ENCODE peak calls at places on chromosomes 3 and 15, in ten cellular contexts. Z is caudate nucleus; V is anterior cingulate cortex; W is stimulated activated CD8-positive, alpha-beta memory T cell treated with anti-CD3 and anti-CD28 coated beads, Interleukin-15, amount 100 ng/mL, for 24 hours; F is stimulated activated CD4-positive, alpha-beta T cell treated with anti-CD3 and anti-CD28 coated beads, Interleukin-4, amount 100 ng/mL, for 4 hours; C is NCI-H510A treated with DMSO at 0.1 percent for 48 hours; K is mesothelial cell of epicardium; Y is activated CD8-positive, alpha-beta T cell treated with anti-CD3 and anti-CD28 coated beads for 36 hours; B is GM04504; D is fibroblast of gingiva. G is an unnamed sample.

GRCh38 chr3:5022966-5023776 is 43.9 kb downstream of the BHLHE40 start:
- DNase-seq in Z (no peak), V (no peak), W (no peak), F (no peak), C (no peak), K (no peak), Y (peak), B (peak), D (peak), G (no peak)

GRCh38 chr3:44862221-44862637 is 517 bp downstream of the TMEM42 start:
- DNase-seq in Z (no peak), V (no peak), W (peak), F (no peak), C (no peak), K (no peak), Y (peak), B (peak), D (no peak), G (peak)

GRCh38 chr3:125401402-125401801 is 26.3 kb upstream of the ZNF148 start:
- DNase-seq in Z (no peak), V (no peak), W (no peak), F (no peak), C (no peak), K (no peak), Y (no peak), B (peak), D (no peak), G (no peak)

GRCh38 chr3:127666684-127667083 is 6.1 kb upstream of the ABTB1 start:
- DNase-seq in Z (no peak), V (no peak), W (no peak), F (no peak), C (no peak), K (no peak), Y (no peak), B (no peak), D (no peak), G (no peak)

GRCh38 chr3:170749185-170749584 is 120.8 kb downstream of the RPL22L1 start:
- DNase-seq in Z (no peak), V (no peak), W (no peak), F (no peak), C (no peak), K (no peak), Y (no peak), B (no peak), D (no peak), G (no peak)

GRCh38 chr3:120931593-120931992 is 23.6 kb downstream of the STXBP5L start:
- DNase-seq in Z (no peak), V (no peak), W (no peak), F (no peak), C (no peak), K (no peak), Y (no peak), B (no peak), D (no peak), G (no peak)

GRCh38 chr15:92123848-92124631 is 269.6 kb upstream of the ST8SIA2 start:
- DNase-seq in Z (no peak), V (peak), W (no peak), F (no peak), C (no peak), K (no peak), Y (no peak), B (no peak), D (no peak), G (no peak)

GRCh38 chr15:101126618-101127502 is 125.0 kb downstream of the CHSY1 start:
- DNase-seq in Z (no peak), V (no peak), W (no peak), F (peak), C (no peak), K (no peak), Y (peak), B (no peak), D (peak), G (no peak)

GRCh38 chr3:101379695-101380376 is 59.5 kb upstream of the IMPG2 start:
- DNase-seq in Z (no peak), V (no peak), W (no peak), F (no peak), C (no peak), K (no peak), Y (no peak), B (no peak), D (no peak), G (peak)

GRCh38 chr15:52491460-52491859 is 37.2 kb downstream of the MYO5A start:
- DNase-seq in Z (no peak), V (no peak), W (no peak), F (no peak), C (no peak), K (no peak), Y (no peak), B (peak), D (peak), G (no peak)

GRCh38 chr3:165753560-165753959 is 83.7 kb downstream of the BCHE start:
- DNase-seq in Z (no peak), V (no peak), W (no peak), F (no peak), C (no peak), K (no peak), Y (no peak), B (no peak), D (no peak), G (no peak)

GRCh38 chr3:119420196-119420595 is 43.2 kb downstream of the TMEM39A start:
- DNase-seq in Z (no peak), V (no peak), W (no peak), F (no peak), C (no peak), K (no peak), Y (no peak), B (no peak), D (no peak), G (no peak)

GRCh38 chr3:97882975-97883598 is 61.3 kb downstream of the CRYBG3 start:
- DNase-seq in Z (no peak), V (no peak), W (no peak), F (no peak), C (no peak), K (no peak), Y (peak), B (no peak), D (peak), G (no peak)

GRCh38 chr3:48881006-48881405 is 17.7 kb downstream of the SLC25A20 start:
- DNase-seq in Z (no peak), V (no peak), W (no peak), F (no peak), C (no peak), K (no peak), Y (no peak), B (no peak), D (no peak), G (no peak)

GRCh38 chr15:59313703-59314332 is 58.9 kb downstream of the MYO1E start:
- DNase-seq in Z (no peak), V (peak), W (no peak), F (no peak), C (peak), K (peak), Y (no peak), B (no peak), D (no peak), G (no peak)

GRCh38 chr3:32177702-32178198 is 60.7 kb upstream of the CMTM8 start:
- DNase-seq in Z (no peak), V (no peak), W (no peak), F (peak), C (peak), K (no peak), Y (peak), B (no peak), D (peak), G (no peak)

GRCh38 chr3:123229145-123229544 is 27.4 kb downstream of the SEC22A start:
- DNase-seq in Z (no peak), V (no peak), W (no peak), F (no peak), C (no peak), K (no peak), Y (no peak), B (no peak), D (no peak), G (no peak)

GRCh38 chr15:82105458-82106205 is 59.8 kb upstream of the MEX3B start:
- DNase-seq in Z (no peak), V (no peak), W (no peak), F (no peak), C (peak), K (no peak), Y (no peak), B (no peak), D (peak), G (no peak)

GRCh38 chr15:55587321-55588069 is 650 bp downstream of the PYGO1 start:
- DNase-seq in Z (peak), V (no peak), W (peak), F (peak), C (peak), K (peak), Y (no peak), B (peak), D (peak), G (no peak)

GRCh38 chr3:24360946-24361345 is 133.7 kb downstream of the THRB start:
- DNase-seq in Z (no peak), V (no peak), W (no peak), F (no peak), C (no peak), K (no peak), Y (no peak), B (no peak), D (no peak), G (no peak)

GRCh38 chr3:196989721-196990262 is 21.2 kb upstream of the PIGZ start:
- DNase-seq in Z (no peak), V (no peak), W (no peak), F (no peak), C (peak), K (no peak), Y (no peak), B (no peak), D (no peak), G (no peak)

GRCh38 chr15:61195116-61196002 is 33.7 kb downstream of the RORA start:
- DNase-seq in Z (no peak), V (no peak), W (no peak), F (no peak), C (no peak), K (no peak), Y (peak), B (peak), D (peak), G (peak)

GRCh38 chr3:157514371-157514919 is 11.2 kb upstream of the VEPH1 start:
- DNase-seq in Z (no peak), V (no peak), W (no peak), F (no peak), C (no peak), K (no peak), Y (no peak), B (no peak), D (no peak), G (no peak)

GRCh38 chr3:149934524-149934923 is 36.2 kb downstream of the PFN2 start:
- DNase-seq in Z (no peak), V (no peak), W (no peak), F (no peak), C (no peak), K (no peak), Y (no peak), B (peak), D (peak), G (no peak)

GRCh38 chr3:10551821-10552630 is 46.6 kb upstream of the ATP2B2 start:
- DNase-seq in Z (peak), V (no peak), W (peak), F (peak), C (no peak), K (no peak), Y (peak), B (no peak), D (no peak), G (no peak)

GRCh38 chr15:60374628-60375081 is 23.1 kb downstream of the ANXA2 start:
- DNase-seq in Z (no peak), V (no peak), W (no peak), F (no peak), C (peak), K (no peak), Y (no peak), B (peak), D (peak), G (no peak)

GRCh38 chr3:81864273-81864672 is 102.8 kb upstream of the GBE1 start:
- DNase-seq in Z (no peak), V (no peak), W (no peak), F (no peak), C (no peak), K (no peak), Y (no peak), B (no peak), D (no peak), G (no peak)

GRCh38 chr3:50375200-50375931 is 16.0 kb upstream of the TMEM115 start:
- DNase-seq in Z (no peak), V (no peak), W (no peak), F (no peak), C (no peak), K (no peak), Y (no peak), B (no peak), D (no peak), G (no peak)

GRCh38 chr3:113676252-113676651 is 20.2 kb downstream of the USF3 start:
- DNase-seq in Z (no peak), V (no peak), W (no peak), F (no peak), C (no peak), K (no peak), Y (peak), B (no peak), D (no peak), G (no peak)

GRCh38 chr15:46450112-46450809 is 815.4 kb downstream of the SQOR start:
- DNase-seq in Z (no peak), V (no peak), W (no peak), F (no peak), C (no peak), K (no peak), Y (no peak), B (no peak), D (no peak), G (no peak)